ENCODE peak calls at places on chromosomes 11 and 22, in nine cellular contexts. One of them, this sample, is unnamed.

GRCh38 chr11:86610559-86611341 is 61.7 kb downstream of the ME3 start:
- DNase-seq in colonic mucosa: no peak
- DNase-seq in effector memory CD4-positive, alpha-beta T cell: no peak
- DNase-seq in heart left ventricle: peak
- DNase-seq in neuronal stem cell: no peak
- DNase-seq in tibial artery: no peak
- DNase-seq in CD4-positive, alpha-beta memory T cell: no peak
- DNase-seq in stomach: no peak
- DNase-seq in PC-3: peak
- DNase-seq in this sample: no peak

GRCh38 chr22:47114813-47115517 is 352.5 kb downstream of the TBC1D22A start:
- DNase-seq in PC-3: no peak
- DNase-seq in heart left ventricle: no peak
- DNase-seq in colonic mucosa: no peak
- DNase-seq in tibial artery: peak
- DNase-seq in effector memory CD4-positive, alpha-beta T cell: no peak
- DNase-seq in neuronal stem cell: no peak
- DNase-seq in stomach: no peak
- DNase-seq in CD4-positive, alpha-beta memory T cell: no peak
- DNase-seq in this sample: no peak

GRCh38 chr11:92859290-92859689 is 110.2 kb upstream of the MTNR1B start:
- DNase-seq in stomach: no peak
- DNase-seq in heart left ventricle: no peak
- DNase-seq in colonic mucosa: no peak
- DNase-seq in tibial artery: no peak
- DNase-seq in CD4-positive, alpha-beta memory T cell: no peak
- DNase-seq in effector memory CD4-positive, alpha-beta T cell: no peak
- DNase-seq in PC-3: no peak
- DNase-seq in neuronal stem cell: no peak
- DNase-seq in this sample: no peak

GRCh38 chr11:131723088-131723487 is 352.7 kb downstream of the NTM start:
- DNase-seq in colonic mucosa: no peak
- DNase-seq in tibial artery: no peak
- DNase-seq in effector memory CD4-positive, alpha-beta T cell: no peak
- DNase-seq in CD4-positive, alpha-beta memory T cell: no peak
- DNase-seq in stomach: no peak
- DNase-seq in neuronal stem cell: no peak
- DNase-seq in PC-3: no peak
- DNase-seq in heart left ventricle: no peak
- DNase-seq in this sample: no peak

GRCh38 chr11:27910186-27910941 is 197.6 kb downstream of the KIF18A start:
- DNase-seq in stomach: no peak
- DNase-seq in CD4-positive, alpha-beta memory T cell: no peak
- DNase-seq in heart left ventricle: no peak
- DNase-seq in PC-3: peak
- DNase-seq in neuronal stem cell: no peak
- DNase-seq in tibial artery: no peak
- DNase-seq in colonic mucosa: no peak
- DNase-seq in effector memory CD4-positive, alpha-beta T cell: no peak
- DNase-seq in this sample: no peak

GRCh38 chr11:109641549-109641948 is 219.6 kb downstream of the C11orf87 start:
- DNase-seq in neuronal stem cell: peak
- DNase-seq in colonic mucosa: no peak
- DNase-seq in effector memory CD4-positive, alpha-beta T cell: no peak
- DNase-seq in tibial artery: no peak
- DNase-seq in CD4-positive, alpha-beta memory T cell: no peak
- DNase-seq in stomach: no peak
- DNase-seq in PC-3: peak
- DNase-seq in heart left ventricle: no peak
- DNase-seq in this sample: no peak

GRCh38 chr22:49452362-49452946 is 375.2 kb downstream of the BRD1 start:
- DNase-seq in tibial artery: no peak
- DNase-seq in CD4-positive, alpha-beta memory T cell: no peak
- DNase-seq in colonic mucosa: no peak
- DNase-seq in stomach: no peak
- DNase-seq in heart left ventricle: no peak
- DNase-seq in neuronal stem cell: no peak
- DNase-seq in effector memory CD4-positive, alpha-beta T cell: no peak
- DNase-seq in PC-3: no peak
- DNase-seq in this sample: no peak

GRCh38 chr11:12280199-12280837 is 97.1 kb upstream of the PARVA start:
- DNase-seq in heart left ventricle: no peak
- DNase-seq in tibial artery: no peak
- DNase-seq in stomach: peak
- DNase-seq in PC-3: no peak
- DNase-seq in CD4-positive, alpha-beta memory T cell: no peak
- DNase-seq in neuronal stem cell: no peak
- DNase-seq in effector memory CD4-positive, alpha-beta T cell: no peak
- DNase-seq in colonic mucosa: no peak
- DNase-seq in this sample: no peak

GRCh38 chr11:78290293-78291176 is 101.8 kb downstream of the USP35 start:
- DNase-seq in neuronal stem cell: no peak
- DNase-seq in heart left ventricle: no peak
- DNase-seq in PC-3: peak
- DNase-seq in tibial artery: no peak
- DNase-seq in stomach: peak
- DNase-seq in CD4-positive, alpha-beta memory T cell: no peak
- DNase-seq in effector memory CD4-positive, alpha-beta T cell: no peak
- DNase-seq in colonic mucosa: no peak
- DNase-seq in this sample: peak

GRCh38 chr11:68488623-68489022 is 28.1 kb downstream of the PPP6R3 start:
- DNase-seq in tibial artery: no peak
- DNase-seq in effector memory CD4-positive, alpha-beta T cell: no peak
- DNase-seq in heart left ventricle: no peak
- DNase-seq in neuronal stem cell: no peak
- DNase-seq in PC-3: no peak
- DNase-seq in CD4-positive, alpha-beta memory T cell: no peak
- DNase-seq in colonic mucosa: no peak
- DNase-seq in stomach: no peak
- DNase-seq in this sample: no peak

GRCh38 chr11:94330789-94331188 is 26.4 kb downstream of the IZUMO1R start:
- DNase-seq in PC-3: peak
- DNase-seq in CD4-positive, alpha-beta memory T cell: no peak
- DNase-seq in tibial artery: no peak
- DNase-seq in heart left ventricle: no peak
- DNase-seq in colonic mucosa: no peak
- DNase-seq in effector memory CD4-positive, alpha-beta T cell: no peak
- DNase-seq in neuronal stem cell: no peak
- DNase-seq in stomach: no peak
- DNase-seq in this sample: no peak

GRCh38 chr11:75931124-75931523 is 116.1 kb downstream of the UVRAG start:
- DNase-seq in neuronal stem cell: no peak
- DNase-seq in colonic mucosa: no peak
- DNase-seq in effector memory CD4-positive, alpha-beta T cell: no peak
- DNase-seq in PC-3: peak
- DNase-seq in tibial artery: no peak
- DNase-seq in heart left ventricle: no peak
- DNase-seq in CD4-positive, alpha-beta memory T cell: no peak
- DNase-seq in stomach: no peak
- DNase-seq in this sample: no peak

DNA sequence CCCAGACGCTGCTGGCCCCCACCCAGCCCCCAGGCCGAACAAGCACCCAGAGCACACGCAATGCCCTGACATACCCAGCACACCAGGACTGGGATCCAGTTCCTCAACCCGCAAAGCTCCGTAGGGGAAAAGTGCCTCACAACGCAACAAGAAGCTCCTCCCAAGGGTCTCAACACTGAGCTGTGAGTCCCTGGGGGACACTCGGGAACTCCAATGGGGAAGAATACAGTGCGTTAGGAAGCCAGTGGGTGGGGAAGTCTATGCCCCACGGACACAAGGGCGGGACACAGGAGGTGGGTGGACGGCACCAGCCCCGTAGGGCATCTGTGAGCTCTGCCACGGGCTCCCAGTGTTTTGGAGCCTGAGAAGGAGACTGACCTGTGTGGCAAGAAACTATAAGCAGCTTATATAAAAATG is 1.6 kb downstream of the DEAF1 start:
- DNase-seq in stomach: no peak
- DNase-seq in colonic mucosa: no peak
- DNase-seq in tibial artery: no peak
- DNase-seq in neuronal stem cell: no peak
- DNase-seq in PC-3: peak
- DNase-seq in heart left ventricle: no peak
- DNase-seq in effector memory CD4-positive, alpha-beta T cell: no peak
- DNase-seq in CD4-positive, alpha-beta memory T cell: peak
- DNase-seq in this sample: no peak
- H3K27ac ChIP-seq in stomach: peak
- H3K27ac ChIP-seq in colonic mucosa: no peak
- H3K27ac ChIP-seq in tibial artery: no peak
- H3K27ac ChIP-seq in neuronal stem cell: peak
- H3K27ac ChIP-seq in PC-3: no peak
- H3K27ac ChIP-seq in heart left ventricle: peak
- H3K27ac ChIP-seq in effector memory CD4-positive, alpha-beta T cell: peak
- H3K27ac ChIP-seq in CD4-positive, alpha-beta memory T cell: peak
- H3K27ac ChIP-seq in this sample: no peak

GRCh38 chr11:116832350-116833290 is 2.9 kb downstream of the APOC3 start:
- DNase-seq in tibial artery: peak
- DNase-seq in stomach: peak
- DNase-seq in effector memory CD4-positive, alpha-beta T cell: no peak
- DNase-seq in colonic mucosa: no peak
- DNase-seq in CD4-positive, alpha-beta memory T cell: no peak
- DNase-seq in neuronal stem cell: no peak
- DNase-seq in heart left ventricle: no peak
- DNase-seq in PC-3: peak
- DNase-seq in this sample: no peak
- H3K27ac ChIP-seq in tibial artery: no peak
- H3K27ac ChIP-seq in stomach: no peak
- H3K27ac ChIP-seq in effector memory CD4-positive, alpha-beta T cell: no peak
- H3K27ac ChIP-seq in colonic mucosa: no peak
- H3K27ac ChIP-seq in CD4-positive, alpha-beta memory T cell: no peak
- H3K27ac ChIP-seq in neuronal stem cell: no peak
- H3K27ac ChIP-seq in heart left ventricle: no peak
- H3K27ac ChIP-seq in PC-3: no peak
- H3K27ac ChIP-seq in this sample: no peak

DNA sequence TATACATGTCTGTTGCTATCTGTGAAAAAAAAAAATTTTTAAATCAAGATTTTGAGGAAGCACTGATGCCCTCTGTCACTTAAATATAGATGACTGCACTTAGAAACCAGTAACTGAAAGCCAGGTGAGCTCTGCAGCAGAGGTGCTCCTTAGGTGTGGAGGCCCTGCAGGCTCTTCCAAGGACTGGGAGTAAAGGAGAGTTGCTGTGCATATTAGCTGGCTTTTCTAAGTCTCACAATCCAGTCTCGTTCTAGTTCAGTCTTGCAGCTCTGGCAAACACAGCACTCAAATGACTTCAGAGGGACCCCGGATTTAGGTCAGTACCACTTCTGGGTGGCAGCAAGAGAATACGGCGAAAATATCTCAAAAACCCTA is 61.0 kb downstream of the LARGE2 start:
- DNase-seq in neuronal stem cell: no peak
- DNase-seq in tibial artery: no peak
- DNase-seq in stomach: no peak
- DNase-seq in CD4-positive, alpha-beta memory T cell: no peak
- DNase-seq in PC-3: no peak
- DNase-seq in effector memory CD4-positive, alpha-beta T cell: no peak
- DNase-seq in heart left ventricle: no peak
- DNase-seq in colonic mucosa: no peak
- DNase-seq in this sample: no peak
- H3K27ac ChIP-seq in neuronal stem cell: peak
- H3K27ac ChIP-seq in tibial artery: no peak
- H3K27ac ChIP-seq in stomach: no peak
- H3K27ac ChIP-seq in CD4-positive, alpha-beta memory T cell: no peak
- H3K27ac ChIP-seq in PC-3: no peak
- H3K27ac ChIP-seq in effector memory CD4-positive, alpha-beta T cell: no peak
- H3K27ac ChIP-seq in heart left ventricle: no peak
- H3K27ac ChIP-seq in colonic mucosa: no peak
- H3K27ac ChIP-seq in this sample: no peak

GRCh38 chr11:116975661-116976060 is 122.6 kb downstream of the SIK3 start:
- DNase-seq in heart left ventricle: no peak
- DNase-seq in colonic mucosa: no peak
- DNase-seq in PC-3: no peak
- DNase-seq in tibial artery: no peak
- DNase-seq in stomach: no peak
- DNase-seq in CD4-positive, alpha-beta memory T cell: no peak
- DNase-seq in neuronal stem cell: no peak
- DNase-seq in effector memory CD4-positive, alpha-beta T cell: no peak
- DNase-seq in this sample: no peak

GRCh38 chr11:116969694-116970093 is 128.5 kb downstream of the SIK3 start:
- DNase-seq in tibial artery: no peak
- DNase-seq in effector memory CD4-positive, alpha-beta T cell: no peak
- DNase-seq in heart left ventricle: no peak
- DNase-seq in stomach: no peak
- DNase-seq in neuronal stem cell: no peak
- DNase-seq in PC-3: no peak
- DNase-seq in colonic mucosa: no peak
- DNase-seq in CD4-positive, alpha-beta memory T cell: no peak
- DNase-seq in this sample: no peak

GRCh38 chr11:116970485-116971292 is 127.5 kb downstream of the SIK3 start:
- DNase-seq in CD4-positive, alpha-beta memory T cell: no peak
- DNase-seq in neuronal stem cell: no peak
- DNase-seq in heart left ventricle: no peak
- DNase-seq in effector memory CD4-positive, alpha-beta T cell: no peak
- DNase-seq in colonic mucosa: peak
- DNase-seq in stomach: no peak
- DNase-seq in PC-3: peak
- DNase-seq in tibial artery: no peak
- DNase-seq in this sample: no peak

GRCh38 chr11:116972692-116973091 is 125.5 kb downstream of the SIK3 start:
- DNase-seq in neuronal stem cell: no peak
- DNase-seq in PC-3: no peak
- DNase-seq in colonic mucosa: no peak
- DNase-seq in CD4-positive, alpha-beta memory T cell: no peak
- DNase-seq in effector memory CD4-positive, alpha-beta T cell: no peak
- DNase-seq in tibial artery: no peak
- DNase-seq in heart left ventricle: no peak
- DNase-seq in stomach: no peak
- DNase-seq in this sample: peak

DNA sequence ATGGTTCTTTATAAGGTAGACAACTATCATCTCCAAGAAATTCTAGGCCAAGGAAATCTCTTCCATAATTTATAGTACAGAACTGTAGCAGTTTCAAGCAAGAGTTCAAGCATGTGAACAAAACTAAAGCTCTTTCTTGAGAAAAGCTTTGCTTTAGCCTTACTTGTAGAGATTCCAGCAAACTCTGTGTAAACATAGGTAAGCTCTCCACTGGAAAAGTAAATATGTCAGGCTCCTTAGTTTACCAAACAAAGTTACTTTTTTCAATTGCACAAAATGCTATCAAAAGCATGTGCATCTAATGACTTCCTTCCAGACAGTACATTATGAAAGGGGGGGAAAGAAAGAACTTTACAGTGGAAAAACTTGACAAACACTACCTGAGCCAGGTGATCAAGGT is 125.0 kb downstream of the SIK3 start:
- DNase-seq in colonic mucosa: no peak
- DNase-seq in heart left ventricle: no peak
- DNase-seq in neuronal stem cell: no peak
- DNase-seq in PC-3: no peak
- DNase-seq in effector memory CD4-positive, alpha-beta T cell: no peak
- DNase-seq in stomach: no peak
- DNase-seq in tibial artery: no peak
- DNase-seq in CD4-positive, alpha-beta memory T cell: no peak
- DNase-seq in this sample: no peak
- H3K27ac ChIP-seq in colonic mucosa: no peak
- H3K27ac ChIP-seq in heart left ventricle: no peak
- H3K27ac ChIP-seq in neuronal stem cell: no peak
- H3K27ac ChIP-seq in PC-3: no peak
- H3K27ac ChIP-seq in effector memory CD4-positive, alpha-beta T cell: no peak
- H3K27ac ChIP-seq in stomach: no peak
- H3K27ac ChIP-seq in tibial artery: no peak
- H3K27ac ChIP-seq in CD4-positive, alpha-beta memory T cell: no peak
- H3K27ac ChIP-seq in this sample: peak

This sample was measured in HL-60.